ENCODE peak calls at places on chromosomes 3 and 15, in eight cellular contexts. One of them, this sample, is unnamed.

GRCh38 chr3:136916200-136916599 is 41.6 kb upstream of the IL20RB start:
- DNase-seq in endothelial cell of umbilical vein: no peak
- DNase-seq in dorsolateral prefrontal cortex: no peak
- DNase-seq in D721Med: no peak
- DNase-seq in kidney: no peak
- DNase-seq in osteoblast: no peak
- DNase-seq in tibial artery: no peak
- DNase-seq in NB4: no peak
- DNase-seq in this sample: no peak

GRCh38 chr3:30513374-30514152 is 92.8 kb upstream of the TGFBR2 start:
- DNase-seq in tibial artery: no peak
- DNase-seq in D721Med: no peak
- DNase-seq in osteoblast: no peak
- DNase-seq in dorsolateral prefrontal cortex: no peak
- DNase-seq in NB4: no peak
- DNase-seq in endothelial cell of umbilical vein: peak; percentile 52
- DNase-seq in kidney: no peak
- DNase-seq in this sample: no peak

GRCh38 chr15:55791576-55792400 is 48.8 kb upstream of the PRTG start:
- DNase-seq in NB4: peak; percentile 12
- DNase-seq in D721Med: no peak
- DNase-seq in osteoblast: no peak
- DNase-seq in kidney: no peak
- DNase-seq in dorsolateral prefrontal cortex: no peak
- DNase-seq in tibial artery: no peak
- DNase-seq in endothelial cell of umbilical vein: peak; percentile 15
- DNase-seq in this sample: no peak

GRCh38 chr15:26867199-26868007 is 541 bp downstream of the GABRA5 start:
- DNase-seq in D721Med: no peak
- DNase-seq in endothelial cell of umbilical vein: no peak
- DNase-seq in osteoblast: peak; percentile 70
- DNase-seq in kidney: no peak
- DNase-seq in NB4: no peak
- DNase-seq in tibial artery: no peak
- DNase-seq in dorsolateral prefrontal cortex: no peak
- DNase-seq in this sample: no peak

GRCh38 chr3:150255416-150255815 is 152.7 kb upstream of the TSC22D2 start:
- DNase-seq in endothelial cell of umbilical vein: no peak
- DNase-seq in dorsolateral prefrontal cortex: peak; percentile 75
- DNase-seq in kidney: no peak
- DNase-seq in NB4: no peak
- DNase-seq in D721Med: no peak
- DNase-seq in osteoblast: peak; percentile 8
- DNase-seq in tibial artery: no peak
- DNase-seq in this sample: no peak

GRCh38 chr15:75698399-75698747 is 14.3 kb downstream of the CSPG4 start:
- DNase-seq in NB4: no peak
- DNase-seq in tibial artery: no peak
- DNase-seq in dorsolateral prefrontal cortex: no peak
- DNase-seq in osteoblast: no peak
- DNase-seq in endothelial cell of umbilical vein: no peak
- DNase-seq in D721Med: no peak
- DNase-seq in kidney: no peak
- DNase-seq in this sample: no peak

GRCh38 chr3:20043398-20043797 is 3.2 kb downstream of the KAT2B start:
- DNase-seq in endothelial cell of umbilical vein: peak; percentile 64
- DNase-seq in osteoblast: peak; percentile 61
- DNase-seq in dorsolateral prefrontal cortex: peak; percentile 77
- DNase-seq in NB4: no peak
- DNase-seq in tibial artery: peak; percentile 89
- DNase-seq in D721Med: no peak
- DNase-seq in kidney: peak; percentile 91
- DNase-seq in this sample: no peak

GRCh38 chr3:135531996-135532395 is 433.5 kb upstream of the PPP2R3A start:
- DNase-seq in endothelial cell of umbilical vein: no peak
- DNase-seq in D721Med: no peak
- DNase-seq in NB4: no peak
- DNase-seq in dorsolateral prefrontal cortex: no peak
- DNase-seq in osteoblast: no peak
- DNase-seq in tibial artery: no peak
- DNase-seq in kidney: no peak
- DNase-seq in this sample: no peak

GRCh38 chr3:196624008-196624790 is 15.3 kb upstream of the NRROS start:
- DNase-seq in NB4: peak; percentile 90
- DNase-seq in endothelial cell of umbilical vein: no peak
- DNase-seq in tibial artery: no peak
- DNase-seq in D721Med: no peak
- DNase-seq in kidney: no peak
- DNase-seq in dorsolateral prefrontal cortex: no peak
- DNase-seq in osteoblast: no peak
- DNase-seq in this sample: no peak

GRCh38 chr3:196979545-196979944 is 10.9 kb upstream of the PIGZ start:
- DNase-seq in D721Med: no peak
- DNase-seq in dorsolateral prefrontal cortex: no peak
- DNase-seq in kidney: no peak
- DNase-seq in endothelial cell of umbilical vein: no peak
- DNase-seq in osteoblast: peak; percentile 89
- DNase-seq in tibial artery: no peak
- DNase-seq in NB4: no peak
- DNase-seq in this sample: no peak

GRCh38 chr3:179526989-179527391 is 35.7 kb upstream of the ACTL6A start:
- DNase-seq in D721Med: no peak
- DNase-seq in tibial artery: peak; percentile 67
- DNase-seq in kidney: no peak
- DNase-seq in osteoblast: peak; percentile 71
- DNase-seq in dorsolateral prefrontal cortex: no peak
- DNase-seq in endothelial cell of umbilical vein: peak; percentile 94
- DNase-seq in NB4: peak; percentile 5
- DNase-seq in this sample: peak; percentile 33

DNA sequence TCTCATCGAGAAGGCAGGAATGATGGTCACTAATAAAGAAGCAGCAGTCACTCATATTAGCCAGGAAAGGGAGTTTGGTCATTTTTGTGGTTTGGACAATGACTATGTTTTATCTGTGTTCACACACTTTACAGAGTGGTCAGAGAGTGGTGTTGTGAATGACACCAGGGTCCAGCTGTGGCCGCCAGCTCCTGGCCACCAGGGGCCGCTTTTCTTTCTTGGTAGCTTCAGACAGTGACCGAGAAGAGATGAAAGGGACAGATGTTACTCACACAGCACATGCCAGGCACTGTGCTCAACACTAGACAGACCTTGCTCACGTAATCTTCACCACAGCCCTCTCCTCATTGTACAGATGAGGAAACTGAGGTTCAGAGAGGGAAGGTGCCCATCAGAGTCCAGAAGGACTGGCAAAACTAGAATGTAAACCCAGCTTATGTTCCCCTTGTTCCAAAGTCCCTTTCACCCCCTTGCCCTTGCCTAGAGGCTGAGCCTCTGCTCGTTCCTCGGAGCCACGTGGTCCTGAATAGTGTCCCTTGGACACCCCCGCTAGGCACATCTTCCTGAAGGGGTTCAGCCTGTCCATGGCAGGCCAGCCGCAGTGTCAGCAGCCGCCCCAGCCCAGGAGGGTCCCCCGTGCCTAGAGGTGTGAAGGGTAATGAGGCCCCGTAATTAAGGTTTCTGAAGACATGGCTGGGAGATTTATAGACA is 55.6 kb downstream of the CYP11A1 start:
- DNase-seq in dorsolateral prefrontal cortex: no peak
- DNase-seq in osteoblast: no peak
- DNase-seq in endothelial cell of umbilical vein: peak; percentile 19
- DNase-seq in NB4: peak; percentile 67
- DNase-seq in D721Med: no peak
- DNase-seq in kidney: no peak
- DNase-seq in tibial artery: no peak
- DNase-seq in this sample: peak; percentile 46
- TF ChIP-seq CTCF in dorsolateral prefrontal cortex: no peak
- TF ChIP-seq CTCF in osteoblast: peak; percentile 65
- TF ChIP-seq CTCF in endothelial cell of umbilical vein: peak; percentile 45
- TF ChIP-seq CTCF in NB4: peak; percentile 78
- TF ChIP-seq CTCF in D721Med: peak; percentile 28
- TF ChIP-seq CTCF in kidney: peak; percentile 33
- TF ChIP-seq CTCF in tibial artery: no peak
- TF ChIP-seq CTCF in this sample: peak; percentile 66

GRCh38 chr3:12875857-12876451 is 34.6 kb upstream of the RPL32 start:
- DNase-seq in dorsolateral prefrontal cortex: no peak
- DNase-seq in D721Med: no peak
- DNase-seq in tibial artery: no peak
- DNase-seq in kidney: no peak
- DNase-seq in NB4: no peak
- DNase-seq in osteoblast: no peak
- DNase-seq in endothelial cell of umbilical vein: peak; percentile 20
- DNase-seq in this sample: peak; percentile 72
- TF ChIP-seq CTCF in dorsolateral prefrontal cortex: no peak
- TF ChIP-seq CTCF in D721Med: no peak
- TF ChIP-seq CTCF in tibial artery: no peak
- TF ChIP-seq CTCF in kidney: no peak
- TF ChIP-seq CTCF in NB4: no peak
- TF ChIP-seq CTCF in osteoblast: no peak
- TF ChIP-seq CTCF in endothelial cell of umbilical vein: no peak
- TF ChIP-seq CTCF in this sample: peak; percentile 52

DNA sequence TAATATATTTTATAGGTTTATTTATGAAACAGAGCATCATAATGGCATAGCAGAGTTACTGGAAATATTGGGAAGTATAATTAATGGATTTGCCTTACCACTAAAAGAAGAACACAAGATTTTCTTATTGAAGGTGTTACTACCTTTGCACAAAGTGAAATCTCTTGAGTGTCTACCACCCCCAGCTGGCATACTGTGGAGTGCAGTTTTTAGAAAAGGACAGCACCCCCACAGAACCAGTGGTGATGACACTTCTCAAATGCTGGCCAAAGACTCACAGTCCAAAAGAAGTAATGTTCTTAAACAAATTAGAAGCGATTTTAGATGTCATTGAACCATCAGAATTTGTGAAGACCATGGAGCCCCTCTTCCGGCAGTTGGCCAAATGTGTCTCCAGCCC is 58.1 kb downstream of the DNAH1 start:
- DNase-seq in tibial artery: no peak
- DNase-seq in NB4: peak; percentile 44
- DNase-seq in D721Med: no peak
- DNase-seq in endothelial cell of umbilical vein: no peak
- DNase-seq in osteoblast: no peak
- DNase-seq in dorsolateral prefrontal cortex: no peak
- DNase-seq in kidney: no peak
- DNase-seq in this sample: no peak
- TF ChIP-seq CTCF in tibial artery: no peak
- TF ChIP-seq CTCF in NB4: peak; percentile 28
- TF ChIP-seq CTCF in D721Med: no peak
- TF ChIP-seq CTCF in endothelial cell of umbilical vein: no peak
- TF ChIP-seq CTCF in osteoblast: no peak
- TF ChIP-seq CTCF in dorsolateral prefrontal cortex: no peak
- TF ChIP-seq CTCF in kidney: no peak
- TF ChIP-seq CTCF in this sample: no peak

DNA sequence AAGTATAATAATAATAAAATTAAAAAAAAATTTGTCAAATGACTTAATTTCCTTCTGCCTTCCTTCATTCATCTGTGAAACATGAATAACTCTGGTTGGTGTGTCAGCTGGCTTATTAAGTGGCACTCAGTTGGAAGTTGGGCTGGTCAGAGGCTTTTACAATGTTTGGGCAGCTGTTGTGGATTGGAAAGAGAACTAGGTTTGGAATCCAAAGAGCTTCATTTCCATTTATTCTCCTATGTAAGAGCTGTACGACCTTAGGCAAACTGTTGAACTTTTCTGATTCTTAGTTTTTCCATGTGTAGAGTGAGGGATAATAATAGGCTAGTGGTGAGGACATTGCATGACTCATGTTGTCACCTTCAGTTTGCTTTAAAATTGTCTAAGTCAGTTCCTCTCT is 606.7 kb downstream of the PDCD6IP start:
- DNase-seq in dorsolateral prefrontal cortex: no peak
- DNase-seq in endothelial cell of umbilical vein: no peak
- DNase-seq in kidney: no peak
- DNase-seq in osteoblast: no peak
- DNase-seq in tibial artery: no peak
- DNase-seq in D721Med: no peak
- DNase-seq in NB4: no peak
- DNase-seq in this sample: no peak
- TF ChIP-seq CTCF in dorsolateral prefrontal cortex: no peak
- TF ChIP-seq CTCF in endothelial cell of umbilical vein: no peak
- TF ChIP-seq CTCF in kidney: no peak
- TF ChIP-seq CTCF in osteoblast: no peak
- TF ChIP-seq CTCF in tibial artery: no peak
- TF ChIP-seq CTCF in D721Med: no peak
- TF ChIP-seq CTCF in NB4: no peak
- TF ChIP-seq CTCF in this sample: no peak

DNA sequence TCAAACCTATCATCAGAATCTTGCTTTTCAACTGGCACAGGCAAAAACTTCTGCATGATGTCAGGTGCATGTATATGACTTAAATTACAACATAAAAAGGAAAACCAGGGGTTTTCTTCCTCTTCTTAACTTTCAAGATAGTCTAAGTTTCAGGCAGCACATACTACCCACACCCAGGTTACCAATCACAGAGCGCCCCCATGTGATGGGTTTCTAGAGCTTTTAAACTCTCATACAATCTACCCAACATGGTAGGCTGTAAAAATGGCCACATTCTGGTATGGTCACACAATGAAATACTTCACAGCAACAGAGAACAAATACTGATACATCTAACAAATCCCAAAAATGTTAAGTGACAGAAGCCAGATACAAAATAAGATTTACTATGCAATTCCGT is 7.4 kb downstream of the MESD start:
- DNase-seq in D721Med: no peak
- DNase-seq in osteoblast: no peak
- DNase-seq in dorsolateral prefrontal cortex: no peak
- DNase-seq in tibial artery: no peak
- DNase-seq in kidney: no peak
- DNase-seq in endothelial cell of umbilical vein: no peak
- DNase-seq in NB4: peak; percentile 38
- DNase-seq in this sample: no peak
- TF ChIP-seq CTCF in D721Med: no peak
- TF ChIP-seq CTCF in osteoblast: no peak
- TF ChIP-seq CTCF in dorsolateral prefrontal cortex: no peak
- TF ChIP-seq CTCF in tibial artery: no peak
- TF ChIP-seq CTCF in kidney: no peak
- TF ChIP-seq CTCF in endothelial cell of umbilical vein: no peak
- TF ChIP-seq CTCF in NB4: no peak
- TF ChIP-seq CTCF in this sample: no peak

GRCh38 chr3:115922681-115923347 is 299.5 kb downstream of the GAP43 start:
- DNase-seq in kidney: no peak
- DNase-seq in osteoblast: peak; percentile 63
- DNase-seq in D721Med: no peak
- DNase-seq in NB4: peak; percentile 12
- DNase-seq in tibial artery: no peak
- DNase-seq in dorsolateral prefrontal cortex: no peak
- DNase-seq in endothelial cell of umbilical vein: no peak
- DNase-seq in this sample: peak; percentile 22
- TF ChIP-seq CTCF in kidney: peak; percentile 28
- TF ChIP-seq CTCF in osteoblast: peak; percentile 55
- TF ChIP-seq CTCF in D721Med: peak; percentile 9
- TF ChIP-seq CTCF in NB4: peak; percentile 33
- TF ChIP-seq CTCF in tibial artery: no peak
- TF ChIP-seq CTCF in dorsolateral prefrontal cortex: no peak
- TF ChIP-seq CTCF in endothelial cell of umbilical vein: no peak
- TF ChIP-seq CTCF in this sample: peak; percentile 62

GRCh38 chr3:98341758-98342157 is 11.9 kb upstream of the OR5K4 start:
- DNase-seq in tibial artery: no peak
- DNase-seq in NB4: no peak
- DNase-seq in endothelial cell of umbilical vein: no peak
- DNase-seq in kidney: no peak
- DNase-seq in D721Med: no peak
- DNase-seq in osteoblast: no peak
- DNase-seq in dorsolateral prefrontal cortex: no peak
- DNase-seq in this sample: no peak

GRCh38 chr3:98339031-98339430 is 14.6 kb upstream of the OR5K4 start:
- DNase-seq in kidney: no peak
- DNase-seq in dorsolateral prefrontal cortex: no peak
- DNase-seq in D721Med: no peak
- DNase-seq in osteoblast: no peak
- DNase-seq in tibial artery: no peak
- DNase-seq in NB4: no peak
- DNase-seq in endothelial cell of umbilical vein: no peak
- DNase-seq in this sample: no peak

GRCh38 chr3:98343647-98344507 is 9.8 kb upstream of the OR5K4 start:
- DNase-seq in NB4: peak; percentile 61
- DNase-seq in osteoblast: peak; percentile 38
- DNase-seq in tibial artery: no peak
- DNase-seq in dorsolateral prefrontal cortex: no peak
- DNase-seq in kidney: no peak
- DNase-seq in D721Med: no peak
- DNase-seq in endothelial cell of umbilical vein: peak; percentile 42
- DNase-seq in this sample: peak; percentile 43
- TF ChIP-seq CTCF in NB4: peak; percentile 83
- TF ChIP-seq CTCF in osteoblast: peak; percentile 68
- TF ChIP-seq CTCF in tibial artery: no peak
- TF ChIP-seq CTCF in dorsolateral prefrontal cortex: peak; percentile 21
- TF ChIP-seq CTCF in kidney: peak; percentile 39
- TF ChIP-seq CTCF in D721Med: peak; percentile 74
- TF ChIP-seq CTCF in endothelial cell of umbilical vein: peak; percentile 60
- TF ChIP-seq CTCF in this sample: peak; percentile 71

This sample was measured in neural crest cell.